ENCODE peak calls at places on chromosomes 4 and X, in nine cellular contexts. One of them, this sample, is unnamed.

GRCh38 chrX:50813843-50814661 is at the start of gene SHROOM4:
- DNase-seq in foreskin fibroblast: peak
- DNase-seq in astrocyte of the spinal cord: peak
- DNase-seq in activated B cell treated with CpG ODN at 0.5 μM for 24 hours: no peak
- DNase-seq in lower lobe of right lung: peak
- DNase-seq in fibroblast of the aortic adventitia: peak
- DNase-seq in BJ: no peak
- DNase-seq in GM12865: no peak
- DNase-seq in GM20000: no peak
- DNase-seq in this sample: peak

GRCh38 chr4:59062970-59063369 is 1952.8 kb upstream of the IGFBP7 start:
- DNase-seq in foreskin fibroblast: no peak
- DNase-seq in astrocyte of the spinal cord: no peak
- DNase-seq in activated B cell treated with CpG ODN at 0.5 μM for 24 hours: no peak
- DNase-seq in lower lobe of right lung: no peak
- DNase-seq in fibroblast of the aortic adventitia: no peak
- DNase-seq in BJ: no peak
- DNase-seq in GM12865: no peak
- DNase-seq in GM20000: no peak
- DNase-seq in this sample: no peak

GRCh38 chr4:101419324-101420135 is 72.2 kb upstream of the PPP3CA start:
- DNase-seq in foreskin fibroblast: peak
- DNase-seq in astrocyte of the spinal cord: peak
- DNase-seq in activated B cell treated with CpG ODN at 0.5 μM for 24 hours: no peak
- DNase-seq in lower lobe of right lung: no peak
- DNase-seq in fibroblast of the aortic adventitia: peak
- DNase-seq in BJ: peak
- DNase-seq in GM12865: peak
- DNase-seq in GM20000: peak
- DNase-seq in this sample: no peak

GRCh38 chrX:48933757-48934156 is 14.9 kb upstream of the PIM2 start:
- DNase-seq in foreskin fibroblast: no peak
- DNase-seq in astrocyte of the spinal cord: no peak
- DNase-seq in activated B cell treated with CpG ODN at 0.5 μM for 24 hours: no peak
- DNase-seq in lower lobe of right lung: no peak
- DNase-seq in fibroblast of the aortic adventitia: no peak
- DNase-seq in BJ: no peak
- DNase-seq in GM12865: peak
- DNase-seq in GM20000: no peak
- DNase-seq in this sample: no peak

GRCh38 chr4:168522371-168522770 is 25.5 kb downstream of the PALLD start:
- DNase-seq in foreskin fibroblast: no peak
- DNase-seq in astrocyte of the spinal cord: no peak
- DNase-seq in activated B cell treated with CpG ODN at 0.5 μM for 24 hours: no peak
- DNase-seq in lower lobe of right lung: no peak
- DNase-seq in fibroblast of the aortic adventitia: no peak
- DNase-seq in BJ: no peak
- DNase-seq in GM12865: no peak
- DNase-seq in GM20000: no peak
- DNase-seq in this sample: no peak

GRCh38 chrX:102659790-102660757 is 8.8 kb downstream of the GPRASP1 start:
- DNase-seq in foreskin fibroblast: peak
- DNase-seq in astrocyte of the spinal cord: peak
- DNase-seq in activated B cell treated with CpG ODN at 0.5 μM for 24 hours: peak
- DNase-seq in lower lobe of right lung: peak
- DNase-seq in fibroblast of the aortic adventitia: peak
- DNase-seq in BJ: peak
- DNase-seq in GM12865: peak
- DNase-seq in GM20000: peak
- DNase-seq in this sample: peak

GRCh38 chrX:109890910-109891502 is 111.9 kb upstream of the TMEM164 start:
- DNase-seq in foreskin fibroblast: peak
- DNase-seq in astrocyte of the spinal cord: peak
- DNase-seq in activated B cell treated with CpG ODN at 0.5 μM for 24 hours: no peak
- DNase-seq in lower lobe of right lung: peak
- DNase-seq in fibroblast of the aortic adventitia: peak
- DNase-seq in BJ: no peak
- DNase-seq in GM12865: peak
- DNase-seq in GM20000: peak
- DNase-seq in this sample: peak

GRCh38 chr4:133156096-133156495 is 7.0 kb downstream of the PCDH10 start:
- DNase-seq in foreskin fibroblast: no peak
- DNase-seq in astrocyte of the spinal cord: peak
- DNase-seq in activated B cell treated with CpG ODN at 0.5 μM for 24 hours: no peak
- DNase-seq in lower lobe of right lung: no peak
- DNase-seq in fibroblast of the aortic adventitia: no peak
- DNase-seq in BJ: no peak
- DNase-seq in GM12865: no peak
- DNase-seq in GM20000: no peak
- DNase-seq in this sample: peak

GRCh38 chr4:143186202-143186601 is 1.5 kb downstream of the USP38 start:
- DNase-seq in foreskin fibroblast: peak
- DNase-seq in astrocyte of the spinal cord: no peak
- DNase-seq in activated B cell treated with CpG ODN at 0.5 μM for 24 hours: no peak
- DNase-seq in lower lobe of right lung: no peak
- DNase-seq in fibroblast of the aortic adventitia: peak
- DNase-seq in BJ: no peak
- DNase-seq in GM12865: no peak
- DNase-seq in GM20000: no peak
- DNase-seq in this sample: no peak

GRCh38 chr4:176383273-176384077 is 63.7 kb downstream of the SPCS3 start:
- DNase-seq in foreskin fibroblast: peak
- DNase-seq in astrocyte of the spinal cord: peak
- DNase-seq in activated B cell treated with CpG ODN at 0.5 μM for 24 hours: no peak
- DNase-seq in lower lobe of right lung: no peak
- DNase-seq in fibroblast of the aortic adventitia: peak
- DNase-seq in BJ: no peak
- DNase-seq in GM12865: no peak
- DNase-seq in GM20000: no peak
- DNase-seq in this sample: no peak

GRCh38 chrX:618761-619450 is 11.7 kb upstream of the SHOX start:
- DNase-seq in foreskin fibroblast: no peak
- DNase-seq in astrocyte of the spinal cord: no peak
- DNase-seq in activated B cell treated with CpG ODN at 0.5 μM for 24 hours: no peak
- DNase-seq in lower lobe of right lung: no peak
- DNase-seq in fibroblast of the aortic adventitia: no peak
- DNase-seq in BJ: no peak
- DNase-seq in GM12865: no peak
- DNase-seq in GM20000: peak
- DNase-seq in this sample: no peak

GRCh38 chrX:20514358-20514757 is 247.6 kb upstream of the RPS6KA3 start:
- DNase-seq in foreskin fibroblast: peak
- DNase-seq in astrocyte of the spinal cord: peak
- DNase-seq in activated B cell treated with CpG ODN at 0.5 μM for 24 hours: no peak
- DNase-seq in lower lobe of right lung: no peak
- DNase-seq in fibroblast of the aortic adventitia: peak
- DNase-seq in BJ: no peak
- DNase-seq in GM12865: no peak
- DNase-seq in GM20000: no peak
- DNase-seq in this sample: no peak

GRCh38 chrX:21985332-21985777 is 44.8 kb downstream of the SMS start:
- DNase-seq in foreskin fibroblast: peak
- DNase-seq in astrocyte of the spinal cord: peak
- DNase-seq in activated B cell treated with CpG ODN at 0.5 μM for 24 hours: peak
- DNase-seq in lower lobe of right lung: no peak
- DNase-seq in fibroblast of the aortic adventitia: peak
- DNase-seq in BJ: no peak
- DNase-seq in GM12865: peak
- DNase-seq in GM20000: peak
- DNase-seq in this sample: peak

GRCh38 chrX:41909068-41909467 is 14.3 kb downstream of the CASK start:
- DNase-seq in foreskin fibroblast: no peak
- DNase-seq in astrocyte of the spinal cord: no peak
- DNase-seq in activated B cell treated with CpG ODN at 0.5 μM for 24 hours: no peak
- DNase-seq in lower lobe of right lung: no peak
- DNase-seq in fibroblast of the aortic adventitia: no peak
- DNase-seq in BJ: no peak
- DNase-seq in GM12865: peak
- DNase-seq in GM20000: no peak
- DNase-seq in this sample: no peak

GRCh38 chrX:49838374-49838773 is 9.3 kb downstream of the PAGE4 start:
- DNase-seq in foreskin fibroblast: peak
- DNase-seq in astrocyte of the spinal cord: peak
- DNase-seq in activated B cell treated with CpG ODN at 0.5 μM for 24 hours: no peak
- DNase-seq in lower lobe of right lung: no peak
- DNase-seq in fibroblast of the aortic adventitia: peak
- DNase-seq in BJ: no peak
- DNase-seq in GM12865: peak
- DNase-seq in GM20000: peak
- DNase-seq in this sample: peak

GRCh38 chrX:150649096-150649870 is 43.9 kb upstream of the MTMR1 start:
- DNase-seq in foreskin fibroblast: no peak
- DNase-seq in astrocyte of the spinal cord: peak
- DNase-seq in activated B cell treated with CpG ODN at 0.5 μM for 24 hours: no peak
- DNase-seq in lower lobe of right lung: peak
- DNase-seq in fibroblast of the aortic adventitia: peak
- DNase-seq in BJ: peak
- DNase-seq in GM12865: no peak
- DNase-seq in GM20000: no peak
- DNase-seq in this sample: no peak

GRCh38 chrX:133921764-133922389 is 63.5 kb downstream of the GPC3 start:
- DNase-seq in foreskin fibroblast: peak
- DNase-seq in astrocyte of the spinal cord: no peak
- DNase-seq in activated B cell treated with CpG ODN at 0.5 μM for 24 hours: peak
- DNase-seq in lower lobe of right lung: peak
- DNase-seq in fibroblast of the aortic adventitia: peak
- DNase-seq in BJ: no peak
- DNase-seq in GM12865: peak
- DNase-seq in GM20000: peak
- DNase-seq in this sample: peak

DNA sequence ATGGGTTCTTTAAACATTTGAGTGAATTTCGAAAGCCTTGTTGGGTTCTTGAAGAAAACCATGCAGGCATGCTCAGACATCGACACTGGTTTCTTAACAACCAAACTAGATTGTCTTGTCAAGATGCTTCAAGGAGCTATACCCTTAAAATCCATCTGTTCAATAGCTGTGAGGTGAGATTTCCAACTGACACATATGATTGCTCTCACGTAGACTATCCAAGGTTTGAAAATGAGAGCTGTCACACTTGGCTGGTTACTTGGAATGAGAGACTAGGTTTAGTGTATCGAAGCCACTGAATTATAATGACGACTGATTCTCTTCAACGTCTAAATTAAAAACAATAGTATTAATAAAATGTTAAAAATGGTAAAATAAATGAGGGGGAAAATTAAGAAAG is 2725.5 kb downstream of the ARAP2 start:
- DNase-seq in foreskin fibroblast: no peak
- DNase-seq in astrocyte of the spinal cord: no peak
- DNase-seq in activated B cell treated with CpG ODN at 0.5 μM for 24 hours: no peak
- DNase-seq in lower lobe of right lung: no peak
- DNase-seq in fibroblast of the aortic adventitia: no peak
- DNase-seq in BJ: no peak
- DNase-seq in GM12865: no peak
- DNase-seq in GM20000: no peak
- DNase-seq in this sample: no peak
- TF ChIP-seq CTCF in foreskin fibroblast: no peak
- TF ChIP-seq CTCF in astrocyte of the spinal cord: no peak
- TF ChIP-seq CTCF in activated B cell treated with CpG ODN at 0.5 μM for 24 hours: no peak
- TF ChIP-seq CTCF in lower lobe of right lung: no peak
- TF ChIP-seq CTCF in fibroblast of the aortic adventitia: no peak
- TF ChIP-seq CTCF in BJ: no peak
- TF ChIP-seq CTCF in GM12865: no peak
- TF ChIP-seq CTCF in GM20000: no peak
- TF ChIP-seq CTCF in this sample: no peak

GRCh38 chr4:36316544-36317082 is 35.2 kb downstream of the DTHD1 start:
- DNase-seq in foreskin fibroblast: no peak
- DNase-seq in astrocyte of the spinal cord: peak
- DNase-seq in activated B cell treated with CpG ODN at 0.5 μM for 24 hours: no peak
- DNase-seq in lower lobe of right lung: no peak
- DNase-seq in fibroblast of the aortic adventitia: no peak
- DNase-seq in BJ: no peak
- DNase-seq in GM12865: no peak
- DNase-seq in GM20000: no peak
- DNase-seq in this sample: no peak
- TF ChIP-seq CTCF in foreskin fibroblast: no peak
- TF ChIP-seq CTCF in astrocyte of the spinal cord: no peak
- TF ChIP-seq CTCF in activated B cell treated with CpG ODN at 0.5 μM for 24 hours: no peak
- TF ChIP-seq CTCF in lower lobe of right lung: no peak
- TF ChIP-seq CTCF in fibroblast of the aortic adventitia: no peak
- TF ChIP-seq CTCF in BJ: no peak
- TF ChIP-seq CTCF in GM12865: no peak
- TF ChIP-seq CTCF in GM20000: no peak
- TF ChIP-seq CTCF in this sample: no peak

DNA sequence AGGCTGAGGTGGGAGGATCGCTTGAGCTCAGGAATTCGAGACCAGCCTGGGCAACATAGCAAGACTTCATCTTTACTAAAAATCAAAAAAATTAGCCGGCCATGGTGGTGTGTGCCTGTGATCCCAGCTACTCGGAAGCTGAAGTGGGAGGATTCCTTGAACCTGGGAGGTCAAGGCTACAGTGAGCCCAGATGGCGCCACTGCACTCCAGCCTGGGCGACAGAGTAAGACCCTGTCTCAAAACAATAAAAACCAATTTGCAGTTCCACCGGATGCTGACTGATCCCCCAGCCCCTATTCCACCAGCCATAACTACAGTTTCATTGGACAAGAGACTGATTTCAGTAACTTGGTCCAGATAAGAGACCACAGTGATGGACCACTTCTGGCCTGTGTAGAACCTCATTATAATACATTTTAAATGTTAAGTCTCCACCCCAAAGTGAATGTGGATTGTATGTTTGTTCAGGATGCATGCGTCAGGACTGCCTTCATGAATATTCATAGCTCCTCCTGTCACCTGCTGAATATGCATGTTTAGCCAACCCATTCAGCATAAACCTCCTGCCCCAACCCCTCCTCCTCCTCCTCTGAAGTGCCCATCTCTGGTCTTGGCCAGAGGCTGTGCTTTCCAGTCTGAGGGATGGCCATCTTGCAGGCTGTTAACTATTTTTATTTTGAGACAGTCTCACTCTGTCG is 2.3 kb upstream of the SLBP start:
- DNase-seq in foreskin fibroblast: peak
- DNase-seq in astrocyte of the spinal cord: no peak
- DNase-seq in activated B cell treated with CpG ODN at 0.5 μM for 24 hours: no peak
- DNase-seq in lower lobe of right lung: no peak
- DNase-seq in fibroblast of the aortic adventitia: no peak
- DNase-seq in BJ: no peak
- DNase-seq in GM12865: peak
- DNase-seq in GM20000: no peak
- DNase-seq in this sample: no peak
- TF ChIP-seq CTCF in foreskin fibroblast: no peak
- TF ChIP-seq CTCF in astrocyte of the spinal cord: no peak
- TF ChIP-seq CTCF in activated B cell treated with CpG ODN at 0.5 μM for 24 hours: no peak
- TF ChIP-seq CTCF in lower lobe of right lung: no peak
- TF ChIP-seq CTCF in fibroblast of the aortic adventitia: no peak
- TF ChIP-seq CTCF in BJ: no peak
- TF ChIP-seq CTCF in GM12865: no peak
- TF ChIP-seq CTCF in GM20000: no peak
- TF ChIP-seq CTCF in this sample: no peak

GRCh38 chrX:9341305-9342201 is 123.3 kb upstream of the TBL1X start:
- DNase-seq in foreskin fibroblast: peak
- DNase-seq in astrocyte of the spinal cord: peak
- DNase-seq in activated B cell treated with CpG ODN at 0.5 μM for 24 hours: peak
- DNase-seq in lower lobe of right lung: peak
- DNase-seq in fibroblast of the aortic adventitia: peak
- DNase-seq in BJ: no peak
- DNase-seq in GM12865: peak
- DNase-seq in GM20000: peak
- DNase-seq in this sample: no peak
- TF ChIP-seq CTCF in foreskin fibroblast: no peak
- TF ChIP-seq CTCF in astrocyte of the spinal cord: no peak
- TF ChIP-seq CTCF in activated B cell treated with CpG ODN at 0.5 μM for 24 hours: no peak
- TF ChIP-seq CTCF in lower lobe of right lung: no peak
- TF ChIP-seq CTCF in fibroblast of the aortic adventitia: no peak
- TF ChIP-seq CTCF in BJ: peak
- TF ChIP-seq CTCF in GM12865: no peak
- TF ChIP-seq CTCF in GM20000: no peak
- TF ChIP-seq CTCF in this sample: no peak

GRCh38 chrX:118536687-118537461 is 41.3 kb downstream of the DOCK11 start:
- DNase-seq in foreskin fibroblast: peak
- DNase-seq in astrocyte of the spinal cord: peak
- DNase-seq in activated B cell treated with CpG ODN at 0.5 μM for 24 hours: no peak
- DNase-seq in lower lobe of right lung: no peak
- DNase-seq in fibroblast of the aortic adventitia: peak
- DNase-seq in BJ: no peak
- DNase-seq in GM12865: peak
- DNase-seq in GM20000: peak
- DNase-seq in this sample: no peak
- TF ChIP-seq CTCF in foreskin fibroblast: no peak
- TF ChIP-seq CTCF in astrocyte of the spinal cord: peak
- TF ChIP-seq CTCF in activated B cell treated with CpG ODN at 0.5 μM for 24 hours: no peak
- TF ChIP-seq CTCF in lower lobe of right lung: no peak
- TF ChIP-seq CTCF in fibroblast of the aortic adventitia: peak
- TF ChIP-seq CTCF in BJ: peak
- TF ChIP-seq CTCF in GM12865: peak
- TF ChIP-seq CTCF in GM20000: peak
- TF ChIP-seq CTCF in this sample: peak

This sample was measured in neural crest cell.